ENCODE peak calls at places on chromosomes 4 and X, in seven cellular contexts. T is colonic mucosa, C is fibroblast of the aortic adventitia, R is GM12864, Z is stomach, Y is tibial artery, O is AG04449. L is an unnamed sample.

GRCh38 chr4:116925900-116926457 is 159.4 kb downstream of the TRAM1L1 start:
- DNase-seq in T (no peak), C (no peak), R (no peak), Z (peak; percentile 39), Y (no peak), O (no peak), L (no peak)

GRCh38 chr4:89099034-89099433 is 12.3 kb upstream of the TIGD2 start:
- DNase-seq in T (no peak), C (no peak), R (no peak), Z (no peak), Y (no peak), O (no peak), L (no peak)

GRCh38 chr4:152460488-152460887 is 75.4 kb downstream of the FBXW7 start:
- DNase-seq in T (no peak), C (peak; percentile 84), R (no peak), Z (no peak), Y (no peak), O (peak; percentile 24), L (peak; percentile 73)

GRCh38 chr4:128449251-128449650 is 161.6 kb upstream of the PGRMC2 start:
- DNase-seq in T (no peak), C (no peak), R (no peak), Z (no peak), Y (no peak), O (no peak), L (no peak)

GRCh38 chr4:156945532-156945931 is 26.1 kb downstream of the PDGFC start:
- DNase-seq in T (no peak), C (no peak), R (no peak), Z (no peak), Y (no peak), O (no peak), L (no peak)

GRCh38 chr4:6492027-6492590 is 19.7 kb upstream of the PPP2R2C start:
- DNase-seq in T (peak; percentile 4), C (no peak), R (no peak), Z (no peak), Y (no peak), O (no peak), L (no peak)

GRCh38 chr4:187251896-187252295 is 528.2 kb upstream of the FAT1 start:
- DNase-seq in T (no peak), C (no peak), R (no peak), Z (no peak), Y (no peak), O (no peak), L (no peak)

GRCh38 chr4:126123933-126124332 is 809.2 kb downstream of the FAT4 start:
- DNase-seq in T (no peak), C (peak; percentile 1), R (no peak), Z (no peak), Y (no peak), O (no peak), L (no peak)

GRCh38 chr4:126701756-126702155 is 931.0 kb upstream of the INTU start:
- DNase-seq in T (no peak), C (peak; percentile 70), R (no peak), Z (no peak), Y (no peak), O (peak; percentile 38), L (no peak)

GRCh38 chr4:75723117-75723801 is 1.1 kb upstream of the USO1 start:
- DNase-seq in T (no peak), C (peak; percentile 63), R (no peak), Z (no peak), Y (no peak), O (no peak), L (peak; percentile 22)

GRCh38 chrX:121323337-121323736 is 275.9 kb downstream of the GLUD2 start:
- DNase-seq in T (no peak), C (no peak), R (no peak), Z (no peak), Y (no peak), O (no peak), L (no peak)

DNA sequence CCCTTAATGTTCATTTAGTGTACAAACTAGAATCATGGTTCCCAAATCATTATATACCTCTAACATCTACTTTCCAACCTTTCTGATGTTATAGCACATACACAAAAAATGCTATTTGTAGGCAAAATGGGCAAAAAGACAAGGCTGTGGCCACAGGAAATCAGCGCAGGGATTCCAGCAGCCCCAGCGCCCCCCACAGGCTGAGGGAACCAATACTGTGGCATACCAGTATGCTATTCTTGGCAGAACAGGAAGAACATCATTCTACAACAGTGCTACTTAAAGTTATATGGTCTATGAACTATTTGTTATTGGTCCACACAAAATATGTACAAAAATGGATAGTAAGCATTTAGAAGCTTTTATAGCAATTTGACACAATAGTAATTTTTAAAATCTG is 25.3 kb downstream of the STEEP1 start:
- DNase-seq in T (no peak), C (no peak), R (no peak), Z (no peak), Y (no peak), O (no peak), L (no peak)
- TF ChIP-seq CTCF in T (no peak), C (no peak), R (peak; percentile 22), Z (no peak), Y (no peak), O (no peak), L (peak; percentile 10)

DNA sequence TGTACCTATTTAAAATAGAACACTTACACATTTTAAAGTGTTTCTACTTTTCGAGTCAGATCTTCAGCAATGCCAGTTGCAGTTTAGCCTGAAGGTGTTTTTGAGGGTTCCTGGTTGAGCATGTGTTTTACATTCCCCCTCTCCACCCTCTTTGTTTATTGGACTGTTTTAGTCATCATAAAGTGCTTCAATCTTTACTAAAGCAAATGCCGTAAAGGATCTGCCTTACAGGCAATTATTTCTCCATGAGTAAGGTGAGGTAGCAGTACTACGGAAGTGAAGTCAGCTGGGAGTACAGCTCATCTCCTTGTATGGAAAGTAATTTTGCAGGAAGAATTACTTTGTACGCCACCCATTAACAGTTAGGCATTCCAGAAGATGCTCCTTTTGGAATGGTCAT is 36.9 kb downstream of the PDLIM5 start:
- DNase-seq in T (no peak), C (no peak), R (no peak), Z (no peak), Y (no peak), O (no peak), L (no peak)
- H3K4me3 ChIP-seq in T (no peak overlapping the region), C (no peak overlapping the region), R (no peak overlapping the region), Z (no peak overlapping the region), Y (no peak overlapping the region), O (no peak overlapping the region), L (no peak overlapping the region)

DNA sequence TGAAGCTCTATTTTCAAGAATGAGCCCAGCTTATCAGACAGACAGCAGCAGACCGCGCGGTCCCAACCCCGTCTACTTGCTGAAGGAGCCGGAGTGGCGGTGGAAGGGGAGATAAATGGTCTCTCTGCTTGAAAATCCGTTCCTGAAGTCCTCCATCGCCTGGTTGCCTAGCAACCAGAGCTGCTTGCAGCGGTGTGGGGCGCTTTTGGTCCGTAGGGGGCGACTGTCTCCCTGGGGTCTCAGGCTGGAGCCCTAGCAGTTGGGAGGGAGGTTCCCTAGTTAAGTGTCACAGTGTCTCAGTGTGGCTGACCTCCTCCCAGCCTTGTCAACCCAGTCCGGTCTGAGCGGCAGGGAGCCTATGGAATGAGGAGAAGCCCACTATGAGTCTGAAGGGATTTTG is 8.3 kb upstream of the DLG3 start:
- DNase-seq in T (no peak), C (no peak), R (no peak), Z (no peak), Y (no peak), O (no peak), L (no peak)
- TF ChIP-seq CTCF in T (no peak), C (no peak), R (peak; percentile 29), Z (no peak), Y (no peak), O (no peak), L (no peak)

GRCh38 chr4:25821899-25822298 is 40.9 kb downstream of the SEL1L3 start:
- DNase-seq in T (no peak), C (no peak), R (no peak), Z (no peak), Y (no peak), O (no peak), L (no peak)

GRCh38 chr4:25826074-25826752 is 36.6 kb downstream of the SEL1L3 start:
- DNase-seq in T (no peak), C (no peak), R (no peak), Z (no peak), Y (no peak), O (no peak), L (no peak)

GRCh38 chr4:25821267-25821666 is 41.5 kb downstream of the SEL1L3 start:
- DNase-seq in T (no peak), C (no peak), R (no peak), Z (no peak), Y (no peak), O (no peak), L (no peak)

GRCh38 chr4:25827373-25827772 is 35.4 kb downstream of the SEL1L3 start:
- DNase-seq in T (no peak), C (peak; percentile 54), R (no peak), Z (no peak), Y (no peak), O (no peak), L (no peak)

DNA sequence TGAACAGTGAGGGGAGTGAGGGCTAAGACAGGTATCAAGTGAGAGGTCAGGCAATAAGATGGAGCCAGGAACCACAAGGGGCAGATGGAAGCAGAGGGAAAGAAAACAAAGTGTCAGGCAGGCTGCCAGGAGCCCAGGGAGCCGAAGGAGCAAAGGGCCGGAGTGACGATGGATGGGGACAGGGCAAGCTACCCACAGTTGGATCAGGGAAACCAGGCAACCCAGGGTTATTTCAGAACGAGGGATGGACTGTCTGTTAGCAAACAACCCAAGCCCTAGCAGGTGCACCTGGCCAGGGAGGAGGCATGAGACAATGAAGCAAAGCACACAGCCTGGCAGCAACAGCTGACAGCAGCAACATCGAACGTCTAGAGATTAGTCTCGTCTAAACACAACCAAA is 39.2 kb downstream of the SEL1L3 start:
- DNase-seq in T (no peak), C (no peak), R (no peak), Z (no peak), Y (no peak), O (no peak), L (no peak)
- H3K4me3 ChIP-seq in T (no peak overlapping the region), C (no peak overlapping the region), R (no peak overlapping the region), Z (no peak overlapping the region), Y (no peak overlapping the region), O (no peak overlapping the region), L (no peak overlapping the region)

GRCh38 chr4:168857009-168857408 is 153.0 kb downstream of the CBR4 start:
- DNase-seq in T (no peak), C (no peak), R (no peak), Z (no peak), Y (no peak), O (no peak), L (no peak)
- TF ChIP-seq CTCF in T (no peak), C (no peak), R (no peak), Z (no peak), Y (no peak), O (no peak), L (no peak)

GRCh38 chr4:24771241-24771640 is 24.1 kb upstream of the SOD3 start:
- DNase-seq in T (no peak), C (peak; percentile 19), R (no peak), Z (no peak), Y (no peak), O (no peak), L (no peak)

GRCh38 chr4:24775209-24775608 is 20.2 kb upstream of the SOD3 start:
- DNase-seq in T (no peak), C (no peak), R (no peak), Z (no peak), Y (no peak), O (no peak), L (no peak)

GRCh38 chr4:24772061-24772705 is 23.2 kb upstream of the SOD3 start:
- DNase-seq in T (no peak), C (no peak), R (no peak), Z (no peak), Y (no peak), O (no peak), L (no peak)

GRCh38 chr4:24774452-24774851 is 20.9 kb upstream of the SOD3 start:
- DNase-seq in T (no peak), C (no peak), R (no peak), Z (no peak), Y (no peak), O (no peak), L (peak; percentile 43)

GRCh38 chr4:24772952-24773351 is 22.4 kb upstream of the SOD3 start:
- DNase-seq in T (no peak), C (no peak), R (no peak), Z (no peak), Y (no peak), O (no peak), L (no peak)
- H3K4me3 ChIP-seq in T (no peak overlapping the region), C (no peak overlapping the region), R (no peak overlapping the region), Z (no peak overlapping the region), Y (no peak overlapping the region), O (no peak overlapping the region), L (no peak overlapping the region)